ENCODE peak calls at places on chromosome 9, in eight cellular contexts. One of them, this sample, is unnamed.
A peak's percentile ranks its signal among the peaks of the same experiment; 100 is the strongest.

GRCh38 chr9:19127881-19128719 is 808 bp upstream of the PLIN2 start:
- DNase-seq in CD8-positive, alpha-beta T cell: peak; percentile 48
- DNase-seq in GM23248: peak; percentile 69
- DNase-seq in astrocyte: no peak
- DNase-seq in aorta: peak; percentile 62
- DNase-seq in tibial nerve: peak; percentile 22
- DNase-seq in Panc1: no peak
- DNase-seq in testis: peak; percentile 52
- DNase-seq in this sample: peak; percentile 40

GRCh38 chr9:12849486-12850010 is 74.7 kb downstream of the LURAP1L start:
- DNase-seq in CD8-positive, alpha-beta T cell: no peak
- DNase-seq in GM23248: no peak
- DNase-seq in astrocyte: no peak
- DNase-seq in aorta: no peak
- DNase-seq in tibial nerve: no peak
- DNase-seq in Panc1: no peak
- DNase-seq in testis: no peak
- DNase-seq in this sample: no peak

GRCh38 chr9:95924955-95925354 is 49.5 kb downstream of the ERCC6L2 start:
- DNase-seq in CD8-positive, alpha-beta T cell: no peak
- DNase-seq in GM23248: no peak
- DNase-seq in astrocyte: no peak
- DNase-seq in aorta: no peak
- DNase-seq in tibial nerve: no peak
- DNase-seq in Panc1: no peak
- DNase-seq in testis: no peak
- DNase-seq in this sample: no peak

GRCh38 chr9:128916204-128916603 is 4.6 kb upstream of the PHYHD1 start:
- DNase-seq in CD8-positive, alpha-beta T cell: no peak
- DNase-seq in GM23248: peak; percentile 74
- DNase-seq in astrocyte: no peak
- DNase-seq in aorta: peak; percentile 82
- DNase-seq in tibial nerve: no peak
- DNase-seq in Panc1: no peak
- DNase-seq in testis: peak; percentile 65
- DNase-seq in this sample: no peak

GRCh38 chr9:90086076-90086475 is 481.3 kb downstream of the GADD45G start:
- DNase-seq in CD8-positive, alpha-beta T cell: no peak
- DNase-seq in GM23248: no peak
- DNase-seq in astrocyte: no peak
- DNase-seq in aorta: peak; percentile 60
- DNase-seq in tibial nerve: no peak
- DNase-seq in Panc1: no peak
- DNase-seq in testis: no peak
- DNase-seq in this sample: no peak

GRCh38 chr9:129330711-129331279 is 152.7 kb upstream of the IER5L start:
- DNase-seq in CD8-positive, alpha-beta T cell: no peak
- DNase-seq in GM23248: peak; percentile 62
- DNase-seq in astrocyte: no peak
- DNase-seq in aorta: no peak
- DNase-seq in tibial nerve: no peak
- DNase-seq in Panc1: no peak
- DNase-seq in testis: no peak
- DNase-seq in this sample: no peak

GRCh38 chr9:110578896-110579752 is at the start of gene SVEP1:
- DNase-seq in CD8-positive, alpha-beta T cell: no peak
- DNase-seq in GM23248: peak; percentile 92
- DNase-seq in astrocyte: peak; percentile 72
- DNase-seq in aorta: peak; percentile 83
- DNase-seq in tibial nerve: peak; percentile 31
- DNase-seq in Panc1: no peak
- DNase-seq in testis: peak; percentile 57
- DNase-seq in this sample: peak; percentile 33

GRCh38 chr9:68678430-68678829 is 26.6 kb upstream of the PIP5K1B start:
- DNase-seq in CD8-positive, alpha-beta T cell: no peak
- DNase-seq in GM23248: peak; percentile 4
- DNase-seq in astrocyte: no peak
- DNase-seq in aorta: no peak
- DNase-seq in tibial nerve: no peak
- DNase-seq in Panc1: no peak
- DNase-seq in testis: peak; percentile 42
- DNase-seq in this sample: peak; percentile 44

GRCh38 chr9:93670208-93671029 is 94.0 kb downstream of the PHF2 start:
- DNase-seq in CD8-positive, alpha-beta T cell: no peak
- DNase-seq in GM23248: peak; percentile 79
- DNase-seq in astrocyte: no peak
- DNase-seq in aorta: peak; percentile 53
- DNase-seq in tibial nerve: peak; percentile 4
- DNase-seq in Panc1: no peak
- DNase-seq in testis: peak; percentile 8
- DNase-seq in this sample: peak; percentile 51

GRCh38 chr9:113484258-113484730 is 20.8 kb downstream of the RGS3 start:
- DNase-seq in CD8-positive, alpha-beta T cell: no peak
- DNase-seq in GM23248: no peak
- DNase-seq in astrocyte: no peak
- DNase-seq in aorta: peak; percentile 69
- DNase-seq in tibial nerve: peak; percentile 28
- DNase-seq in Panc1: no peak
- DNase-seq in testis: peak; percentile 96
- DNase-seq in this sample: peak; percentile 80

GRCh38 chr9:113511047-113511521 is 47.6 kb downstream of the RGS3 start:
- DNase-seq in CD8-positive, alpha-beta T cell: no peak
- DNase-seq in GM23248: no peak
- DNase-seq in astrocyte: no peak
- DNase-seq in aorta: peak; percentile 69
- DNase-seq in tibial nerve: no peak
- DNase-seq in Panc1: no peak
- DNase-seq in testis: no peak
- DNase-seq in this sample: no peak

GRCh38 chr9:73579823-73580222 is 428.2 kb downstream of the ANXA1 start:
- DNase-seq in CD8-positive, alpha-beta T cell: no peak
- DNase-seq in GM23248: no peak
- DNase-seq in astrocyte: no peak
- DNase-seq in aorta: no peak
- DNase-seq in tibial nerve: no peak
- DNase-seq in Panc1: no peak
- DNase-seq in testis: no peak
- DNase-seq in this sample: no peak

GRCh38 chr9:78397045-78397843 is 100.3 kb downstream of the PSAT1 start:
- DNase-seq in CD8-positive, alpha-beta T cell: no peak
- DNase-seq in GM23248: no peak
- DNase-seq in astrocyte: no peak
- DNase-seq in aorta: no peak
- DNase-seq in tibial nerve: no peak
- DNase-seq in Panc1: no peak
- DNase-seq in testis: no peak
- DNase-seq in this sample: no peak

GRCh38 chr9:107948601-107949000 is 459.0 kb upstream of the KLF4 start:
- DNase-seq in CD8-positive, alpha-beta T cell: no peak
- DNase-seq in GM23248: peak; percentile 57
- DNase-seq in astrocyte: peak; percentile 18
- DNase-seq in aorta: no peak
- DNase-seq in tibial nerve: no peak
- DNase-seq in Panc1: no peak
- DNase-seq in testis: no peak
- DNase-seq in this sample: no peak

GRCh38 chr9:36832232-36832795 is 201.8 kb downstream of the PAX5 start:
- DNase-seq in CD8-positive, alpha-beta T cell: no peak
- DNase-seq in GM23248: no peak
- DNase-seq in astrocyte: no peak
- DNase-seq in aorta: no peak
- DNase-seq in tibial nerve: no peak
- DNase-seq in Panc1: no peak
- DNase-seq in testis: no peak
- DNase-seq in this sample: no peak

GRCh38 chr9:119052339-119053030 is 316.8 kb downstream of the BRINP1 start:
- DNase-seq in CD8-positive, alpha-beta T cell: no peak
- DNase-seq in GM23248: no peak
- DNase-seq in astrocyte: no peak
- DNase-seq in aorta: peak; percentile 55
- DNase-seq in tibial nerve: no peak
- DNase-seq in Panc1: no peak
- DNase-seq in testis: no peak
- DNase-seq in this sample: no peak

GRCh38 chr9:134403682-134404301 is 77.5 kb downstream of the RXRA start:
- DNase-seq in CD8-positive, alpha-beta T cell: peak; percentile 59
- DNase-seq in GM23248: peak; percentile 90
- DNase-seq in astrocyte: peak; percentile 95
- DNase-seq in aorta: peak; percentile 95
- DNase-seq in tibial nerve: peak; percentile 74
- DNase-seq in Panc1: no peak
- DNase-seq in testis: peak; percentile 90
- DNase-seq in this sample: no peak
- H3K4me1 ChIP-seq in CD8-positive, alpha-beta T cell: peaks cover 55% of the 10 kb centered on the region
- H3K4me1 ChIP-seq in GM23248: peaks cover 38% of the 10 kb centered on the region
- H3K4me1 ChIP-seq in astrocyte: peaks cover 36% of the 10 kb centered on the region
- H3K4me1 ChIP-seq in aorta: peaks cover 3% of the 10 kb centered on the region
- H3K4me1 ChIP-seq in tibial nerve: peaks cover 93% of the 10 kb centered on the region
- H3K4me1 ChIP-seq in Panc1: peaks cover 11% of the 10 kb centered on the region
- H3K4me1 ChIP-seq in testis: peaks cover 56% of the 10 kb centered on the region
- H3K4me1 ChIP-seq in this sample: peaks cover 21% of the 10 kb centered on the region

GRCh38 chr9:33166263-33167083 is 663 bp downstream of the B4GALT1 start:
- DNase-seq in CD8-positive, alpha-beta T cell: no peak
- DNase-seq in GM23248: peak; percentile 77
- DNase-seq in astrocyte: no peak
- DNase-seq in aorta: peak; percentile 76
- DNase-seq in tibial nerve: no peak
- DNase-seq in Panc1: no peak
- DNase-seq in testis: no peak
- DNase-seq in this sample: peak; percentile 41
- H3K4me1 ChIP-seq in CD8-positive, alpha-beta T cell: peaks cover 62% of the 10 kb centered on the region
- H3K4me1 ChIP-seq in GM23248: peaks cover 40% of the 10 kb centered on the region
- H3K4me1 ChIP-seq in astrocyte: peaks cover 39% of the 10 kb centered on the region
- H3K4me1 ChIP-seq in aorta: peaks cover 18% of the 10 kb centered on the region
- H3K4me1 ChIP-seq in tibial nerve: peaks cover 52% of the 10 kb centered on the region
- H3K4me1 ChIP-seq in Panc1: peaks cover 38% of the 10 kb centered on the region
- H3K4me1 ChIP-seq in testis: peaks cover 58% of the 10 kb centered on the region
- H3K4me1 ChIP-seq in this sample: peaks cover 3% of the 10 kb centered on the region

DNA sequence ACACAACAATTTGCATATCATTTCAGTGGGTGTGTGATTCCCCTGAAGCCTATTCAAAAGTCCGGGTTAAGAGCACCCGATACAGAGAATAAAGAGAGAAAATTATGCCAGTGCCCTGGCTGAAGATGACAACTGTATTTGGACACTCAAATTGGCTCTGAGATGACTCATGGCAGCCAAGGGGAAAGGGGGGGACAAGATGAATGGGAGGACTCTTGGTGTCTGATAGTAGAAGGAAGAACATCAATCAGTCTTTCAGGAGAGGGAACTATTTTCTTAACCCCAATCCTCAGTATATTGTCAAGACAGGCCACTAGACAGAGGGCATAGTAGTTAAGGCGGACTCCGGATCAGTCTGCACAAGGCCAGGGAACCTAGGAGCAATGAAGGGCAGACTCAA is 6.1 kb downstream of the TMOD1 start:
- DNase-seq in CD8-positive, alpha-beta T cell: no peak
- DNase-seq in GM23248: no peak
- DNase-seq in astrocyte: no peak
- DNase-seq in aorta: no peak
- DNase-seq in tibial nerve: no peak
- DNase-seq in Panc1: no peak
- DNase-seq in testis: no peak
- DNase-seq in this sample: no peak
- H3K4me1 ChIP-seq in CD8-positive, alpha-beta T cell: peaks cover 1% of the 10 kb centered on the region
- H3K4me1 ChIP-seq in GM23248: no peaks in the 10 kb centered on the region
- H3K4me1 ChIP-seq in astrocyte: peaks cover 4% of the 10 kb centered on the region
- H3K4me1 ChIP-seq in aorta: peaks cover 11% of the 10 kb centered on the region
- H3K4me1 ChIP-seq in tibial nerve: peaks cover 49% of the 10 kb centered on the region
- H3K4me1 ChIP-seq in Panc1: peaks cover 9% of the 10 kb centered on the region
- H3K4me1 ChIP-seq in testis: peaks cover 8% of the 10 kb centered on the region
- H3K4me1 ChIP-seq in this sample: peaks cover 24% of the 10 kb centered on the region

DNA sequence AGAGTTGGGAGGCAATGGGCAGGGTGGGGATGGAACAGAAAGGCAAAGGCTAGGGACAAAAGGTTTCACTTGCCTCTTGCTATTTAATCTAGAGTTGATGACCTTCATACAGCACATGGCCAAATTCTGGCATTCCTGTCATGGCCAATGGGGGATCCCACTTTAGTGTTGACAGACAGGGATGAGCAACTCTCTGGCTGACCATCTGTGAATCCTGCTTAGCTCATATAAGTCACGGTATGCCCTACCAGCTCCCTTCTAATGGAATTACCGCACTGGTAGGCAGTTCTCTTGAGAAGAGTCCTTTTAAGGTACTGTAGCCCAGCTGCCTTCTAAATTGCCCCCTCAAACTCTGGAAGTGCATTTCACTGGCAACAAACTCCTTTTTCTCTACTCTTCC is 76.1 kb downstream of the MAMDC2 start:
- DNase-seq in CD8-positive, alpha-beta T cell: no peak
- DNase-seq in GM23248: no peak
- DNase-seq in astrocyte: no peak
- DNase-seq in aorta: no peak
- DNase-seq in tibial nerve: no peak
- DNase-seq in Panc1: no peak
- DNase-seq in testis: no peak
- DNase-seq in this sample: no peak
- H3K4me1 ChIP-seq in CD8-positive, alpha-beta T cell: no peaks in the 10 kb centered on the region
- H3K4me1 ChIP-seq in GM23248: peaks cover 59% of the 10 kb centered on the region
- H3K4me1 ChIP-seq in astrocyte: peaks cover 37% of the 10 kb centered on the region
- H3K4me1 ChIP-seq in aorta: no peaks in the 10 kb centered on the region
- H3K4me1 ChIP-seq in tibial nerve: peaks cover 13% of the 10 kb centered on the region
- H3K4me1 ChIP-seq in Panc1: no peaks in the 10 kb centered on the region
- H3K4me1 ChIP-seq in testis: peaks cover 20% of the 10 kb centered on the region
- H3K4me1 ChIP-seq in this sample: no peaks in the 10 kb centered on the region

DNA sequence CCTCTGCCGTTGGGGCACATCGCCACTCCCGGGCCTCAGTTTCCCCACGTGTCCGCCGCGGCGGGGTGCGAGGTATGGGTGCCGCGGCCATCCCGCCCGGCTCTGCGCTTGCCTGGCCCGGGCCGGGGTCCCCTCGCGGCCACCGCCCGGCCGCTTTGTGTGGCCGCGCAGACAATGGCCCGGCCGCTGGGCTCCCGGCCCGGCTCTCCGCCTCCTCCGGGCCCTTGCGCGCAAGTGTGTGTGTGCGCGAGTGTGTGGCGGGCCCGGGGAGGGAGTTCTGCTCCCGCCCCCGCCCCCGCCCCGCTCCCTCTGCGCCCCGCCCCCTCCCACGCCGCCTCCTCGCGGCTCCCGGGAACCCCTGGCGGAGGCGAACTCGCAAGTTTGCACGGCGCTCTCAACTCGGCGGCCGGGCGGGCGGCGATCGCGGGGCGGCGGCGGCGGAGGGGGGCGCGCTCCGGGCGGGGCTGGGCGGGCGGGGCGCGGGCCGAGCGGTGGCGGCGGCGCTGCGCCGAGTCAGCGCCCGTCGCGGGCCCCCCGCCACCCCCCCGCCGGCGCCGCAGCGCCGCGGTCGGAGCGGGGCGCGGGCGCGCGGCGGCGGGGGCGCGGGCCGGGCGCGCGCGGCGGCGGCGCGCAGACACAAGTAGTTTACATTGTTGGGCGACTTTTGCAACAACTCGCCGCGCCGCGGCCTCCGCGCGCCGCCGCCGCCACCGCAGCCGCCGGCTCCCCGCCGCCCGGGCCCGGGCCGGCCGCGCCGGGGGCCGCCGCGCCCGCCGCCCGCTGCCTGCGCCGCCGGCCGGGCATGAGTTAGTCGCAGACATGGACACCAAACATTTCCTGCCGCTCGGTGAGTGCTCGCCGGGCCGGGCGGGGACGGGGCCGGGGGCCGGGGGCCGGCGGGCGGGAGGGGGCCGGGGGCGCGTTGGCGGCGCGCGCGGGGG is at the start of gene RXRA:
- DNase-seq in CD8-positive, alpha-beta T cell: peak; percentile 75
- DNase-seq in GM23248: peak; percentile 90
- DNase-seq in astrocyte: peak; percentile 77
- DNase-seq in aorta: peak; percentile 90
- DNase-seq in tibial nerve: peak; percentile 73
- DNase-seq in Panc1: no peak
- DNase-seq in testis: peak; percentile 84
- DNase-seq in this sample: peak; percentile 88
- H3K4me1 ChIP-seq in CD8-positive, alpha-beta T cell: peaks cover 16% of the 10 kb centered on the region
- H3K4me1 ChIP-seq in GM23248: peaks cover 22% of the 10 kb centered on the region
- H3K4me1 ChIP-seq in astrocyte: peaks cover 44% of the 10 kb centered on the region
- H3K4me1 ChIP-seq in aorta: no peaks in the 10 kb centered on the region
- H3K4me1 ChIP-seq in tibial nerve: peaks cover 75% of the 10 kb centered on the region
- H3K4me1 ChIP-seq in Panc1: peaks cover 23% of the 10 kb centered on the region
- H3K4me1 ChIP-seq in testis: peaks cover 46% of the 10 kb centered on the region
- H3K4me1 ChIP-seq in this sample: peaks cover 16% of the 10 kb centered on the region

This sample was measured in BE2C.